ENCODE peak calls at places on chromosome 15, in ten cellular contexts. Y is AG10803; M is islet precursor cell; V is NCI-H69; U is activated CD8-positive, alpha-beta memory T cell treated with anti-CD3 and anti-CD28 coated beads, Interleukin-2, amount 50 U/mL, for 4 hours; H is uterus; O is HFFc6; Q is stimulated activated CD8-positive, alpha-beta memory T cell treated with anti-CD3 and anti-CD28 coated beads, Interleukin-4, amount 100 ng/mL, for 48 hours; T is AG04450; A is GF-D8. X is an unnamed sample.

GRCh38 chr15:74655424-74655823 is 39.8 kb downstream of the CLK3 start:
- DNase-seq in Q (no peak), O (no peak), Y (peak; percentile 59), V (peak; percentile 85), U (no peak), T (no peak), H (no peak), A (no peak), M (no peak), X (no peak)

GRCh38 chr15:47762621-47763020 is 45.3 kb downstream of the SEMA6D start:
- DNase-seq in Q (no peak), Y (no peak), H (no peak), T (no peak), V (no peak), M (no peak), U (no peak), O (no peak), A (no peak), X (no peak)

GRCh38 chr15:37246856-37247255 is 146.5 kb upstream of the MEIS2 start:
- DNase-seq in O (no peak), H (no peak), U (no peak), T (no peak), Y (no peak), A (no peak), M (no peak), Q (no peak), V (no peak), X (no peak)

GRCh38 chr15:43268111-43269105 is 1.7 kb upstream of the TGM5 start:
- DNase-seq in O (no peak), U (no peak), M (peak; percentile 65), H (no peak), Y (peak; percentile 17), V (no peak), Q (peak; percentile 61), A (no peak), T (no peak), X (no peak)

GRCh38 chr15:45573961-45574629 is 13.1 kb upstream of the BLOC1S6 start:
- DNase-seq in T (no peak), Q (peak; percentile 50), H (no peak), U (no peak), Y (peak; percentile 5), O (no peak), V (peak; percentile 43), M (peak; percentile 91), A (no peak), X (peak; percentile 25)

GRCh38 chr15:43777293-43777819 is 590 bp upstream of the ELL3 start:
- DNase-seq in O (peak; percentile 62), Q (peak; percentile 93), U (peak; percentile 81), M (peak; percentile 87), V (peak; percentile 95), A (peak; percentile 52), T (no peak), Y (peak; percentile 60), H (peak; percentile 74), X (peak; percentile 76)

GRCh38 chr15:66290518-66290917 is 2.9 kb upstream of the DIS3L start:
- DNase-seq in Q (peak; percentile 28), Y (no peak), T (no peak), V (peak; percentile 40), A (no peak), U (no peak), O (no peak), M (no peak), H (no peak), X (no peak)

GRCh38 chr15:101088788-101089578 is 162.9 kb downstream of the CHSY1 start:
- DNase-seq in A (no peak), T (no peak), Y (peak; percentile 45), Q (peak; percentile 92), V (peak; percentile 82), M (peak; percentile 76), U (peak; percentile 84), O (peak; percentile 49), H (peak; percentile 78), X (peak; percentile 51)

GRCh38 chr15:60729850-60730458 is 251.0 kb upstream of the ICE2 start:
- DNase-seq in A (no peak), Y (no peak), U (peak; percentile 25), Q (peak; percentile 57), T (no peak), V (no peak), O (no peak), M (no peak), H (no peak), X (no peak)